ENCODE peak calls at places on chromosome 22, in eight cellular contexts. Y, A, H, S, U, C, W and D are unnamed samples.

GRCh38 chr22:25085930-25086901 is 113.4 kb upstream of the CRYBB3 start:
- DNase-seq in H (no peak), Y (peak), S (no peak), A (no peak), U (no peak), C (no peak), W (no peak), D (peak)

GRCh38 chr22:30650508-30651116 is 15.0 kb downstream of the SLC35E4 start:
- DNase-seq in U (no peak), W (no peak), H (no peak), Y (no peak), A (no peak), S (no peak), C (no peak), D (no peak)

GRCh38 chr22:27656970-27657369 is 144.6 kb downstream of the MN1 start:
- DNase-seq in W (no peak), Y (no peak), U (no peak), A (no peak), H (no peak), C (no peak), S (no peak), D (no peak)

GRCh38 chr22:41028841-41029240 is 63.6 kb upstream of the EP300 start:
- DNase-seq in S (no peak), Y (peak), A (no peak), U (peak), W (no peak), H (no peak), C (no peak), D (no peak)

GRCh38 chr22:40757071-40757470 is 62.1 kb downstream of the SLC25A17 start:
- DNase-seq in A (no peak), U (no peak), W (no peak), H (no peak), Y (no peak), C (no peak), S (no peak), D (no peak)

GRCh38 chr22:49636214-49636613 is 191.5 kb downstream of the BRD1 start:
- DNase-seq in W (no peak), Y (no peak), H (no peak), C (no peak), U (no peak), S (no peak), A (no peak), D (no peak)

GRCh38 chr22:32926600-32926999 is 125.1 kb downstream of the TIMP3 start:
- DNase-seq in A (no peak), H (no peak), U (peak), S (no peak), W (no peak), C (no peak), Y (peak), D (no peak)

GRCh38 chr22:37189011-37189466 is 992 bp upstream of the C1QTNF6 start:
- DNase-seq in W (no peak), H (no peak), C (no peak), A (no peak), U (no peak), S (no peak), Y (peak), D (no peak)

GRCh38 chr22:44620841-44621382 is 81.1 kb upstream of the PRR5 start:
- DNase-seq in A (no peak), C (no peak), W (no peak), Y (no peak), H (no peak), U (no peak), S (no peak), D (no peak)